ENCODE peak calls at places on chromosome 7, in four cellular contexts. S is right cardiac atrium, E is GM23338, W is psoas muscle. B is an unnamed sample.

GRCh38 chr7:44964831-44965440 is 13.9 kb downstream of the MYO1G start:
- DNase-seq in W (no peak), E (no peak), S (no peak), B (no peak)

GRCh38 chr7:101315336-101315735 is 6.3 kb downstream of the IFT22 start:
- DNase-seq in S (no peak), W (no peak), E (peak; percentile 86), B (no peak)

GRCh38 chr7:155299539-155300202 is 2.0 kb downstream of the INSIG1 start:
- DNase-seq in E (no peak), S (no peak), W (no peak), B (no peak)

GRCh38 chr7:77697535-77697831 is 1.2 kb downstream of the RSBN1L start:
- DNase-seq in S (peak; percentile 74), E (no peak), W (peak; percentile 32), B (peak; percentile 54)

GRCh38 chr7:26614503-26614902 is 249.9 kb downstream of the SKAP2 start:
- DNase-seq in E (no peak), W (no peak), S (no peak), B (no peak)

GRCh38 chr7:2201686-2202360 is 30.9 kb downstream of the MAD1L1 start:
- DNase-seq in E (no peak), W (no peak), S (peak; percentile 58), B (peak; percentile 75)

GRCh38 chr7:102395620-102395957 is 574 bp upstream of the PRKRIP1 start:
- DNase-seq in S (no peak), W (no peak), E (no peak), B (no peak)

GRCh38 chr7:103947026-103947655 is 42.3 kb downstream of the RELN start:
- DNase-seq in E (no peak), S (no peak), W (no peak), B (no peak)

GRCh38 chr7:128266529-128266890 is 25.4 kb downstream of the LEP start:
- DNase-seq in S (no peak), E (no peak), W (no peak), B (no peak)

GRCh38 chr7:95622859-95623258 is 26.5 kb upstream of the PDK4 start:
- DNase-seq in W (no peak), E (no peak), S (no peak), B (no peak)

GRCh38 chr7:14505906-14506305 is 396.6 kb downstream of the DGKB start:
- DNase-seq in E (no peak), S (no peak), W (no peak), B (no peak)

GRCh38 chr7:20114463-20114862 is 102.7 kb downstream of the MACC1 start:
- DNase-seq in E (peak; percentile 43), W (no peak), S (no peak), B (no peak)

GRCh38 chr7:137538361-137538762 is 194.8 kb upstream of the PTN start:
- DNase-seq in W (no peak), S (no peak), E (no peak), B (no peak)

GRCh38 chr7:133641436-133641835 is 388.6 kb downstream of the EXOC4 start:
- DNase-seq in S (no peak), E (no peak), W (no peak), B (no peak)

GRCh38 chr7:132797152-132797551 is 220.9 kb upstream of the PLXNA4 start:
- DNase-seq in S (no peak), E (no peak), W (no peak), B (no peak)

GRCh38 chr7:79610905-79611304 is 157.4 kb upstream of the MAGI2 start:
- DNase-seq in S (no peak), E (no peak), W (no peak), B (no peak)

GRCh38 chr7:70189261-70189660 is 591.0 kb downstream of the AUTS2 start:
- DNase-seq in S (no peak), E (no peak), W (no peak), B (no peak)

GRCh38 chr7:153385502-153385901 is 626.0 kb downstream of the ACTR3B start:
- DNase-seq in E (no peak), S (no peak), W (no peak), B (no peak)

GRCh38 chr7:138324905-138325304 is 135.2 kb upstream of the TRIM24 start:
- DNase-seq in E (no peak), S (no peak), W (no peak), B (no peak)

DNA sequence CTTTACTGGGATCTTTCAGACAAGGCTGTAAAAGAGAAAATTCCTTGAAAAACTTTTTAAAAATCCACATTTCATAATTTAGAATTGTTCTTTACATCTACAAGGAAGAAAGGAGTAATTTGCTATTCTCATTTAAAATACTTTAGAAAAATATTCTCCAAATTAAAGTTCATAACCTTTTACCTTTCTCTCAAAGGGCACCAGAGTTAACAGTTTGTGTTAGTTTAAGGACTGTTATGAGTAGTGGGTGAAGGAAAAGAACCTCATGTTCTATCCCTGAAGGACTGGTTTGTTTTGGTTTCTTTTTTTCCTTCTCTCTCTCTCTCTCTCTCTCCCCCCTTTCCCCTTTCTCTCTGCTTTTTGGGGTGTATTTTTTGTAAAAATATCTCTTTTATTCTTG is 4.1 kb downstream of the AGMO start:
- DNase-seq in W (no peak), E (no peak), S (no peak), B (no peak)
- H3K4me3 ChIP-seq in W (peak overlapping the region; percentile 47), E (no peak overlapping the region), S (no peak overlapping the region), B (no peak overlapping the region)

DNA sequence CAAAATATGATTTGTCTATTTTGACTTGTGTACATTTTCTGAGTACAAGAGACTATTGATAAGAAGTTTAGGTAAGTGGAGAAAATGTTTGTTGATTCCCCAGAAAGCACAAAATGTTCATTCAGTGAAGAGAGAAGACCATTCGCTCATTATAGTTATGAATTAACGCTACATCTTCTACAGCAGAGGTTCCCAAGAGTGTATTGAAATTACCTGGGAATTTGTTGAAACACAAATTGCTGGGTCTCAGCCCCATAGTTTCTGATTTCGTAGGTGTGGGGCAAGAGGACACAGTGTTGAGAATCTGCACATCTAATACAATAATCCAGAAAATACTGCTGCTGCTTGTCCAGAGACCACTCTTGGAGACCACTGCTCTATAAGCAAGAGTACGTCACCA is 24.2 kb downstream of the JAZF1 start:
- DNase-seq in E (no peak), W (no peak), S (no peak), B (no peak)
- H3K4me1 ChIP-seq in E (peaks cover 12% of the 10 kb centered on the region), W (peaks cover 15% of the 10 kb centered on the region), S (peaks cover 9% of the 10 kb centered on the region), B (peaks cover 2% of the 10 kb centered on the region)

GRCh38 chr7:498678-499641 is 20.7 kb downstream of the PDGFA start:
- DNase-seq in S (peak; percentile 70), E (no peak), W (peak; percentile 21), B (no peak)
- H3K4me3 ChIP-seq in S (no peak overlapping the region), E (no peak overlapping the region), W (no peak overlapping the region), B (no peak overlapping the region)

GRCh38 chr7:108003591-108003935 is 602 bp upstream of the LAMB1 start:
- DNase-seq in E (peak; percentile 57), W (no peak), S (no peak), B (no peak)
- H3K4me1 ChIP-seq in E (peaks cover 20% of the 10 kb centered on the region), W (peaks cover 3% of the 10 kb centered on the region), S (peaks cover 2% of the 10 kb centered on the region), B (peaks cover 2% of the 10 kb centered on the region)

GRCh38 chr7:73769481-73770001 is 529 bp downstream of the CLDN3 start:
- DNase-seq in E (no peak), W (no peak), S (no peak), B (no peak)
- H3K4me3 ChIP-seq in E (peak overlapping the region; percentile 80), W (peak overlapping the region; percentile 44), S (no peak overlapping the region), B (peak overlapping the region; percentile 18)

B was measured in ovary.